ENCODE peak calls at places on chromosomes 7 and 10, in five cellular contexts. C is K562, N is Panc1, I is prostate gland, Y is spleen. U is an unnamed sample.
A peak's percentile ranks its signal among the peaks of the same experiment; 100 is the strongest.

GRCh38 chr10:128896964-128897363 is 570.1 kb upstream of the MGMT start:
- DNase-seq in C (no peak), N (no peak), I (no peak), Y (no peak), U (no peak)

GRCh38 chr10:32141018-32141807 is 85.0 kb upstream of the KIF5B start:
- DNase-seq in C (no peak), N (no peak), I (peak; percentile 52), Y (no peak), U (no peak)

GRCh38 chr7:20329389-20330175 is 1.1 kb upstream of the ITGB8 start:
- DNase-seq in C (peak; percentile 37), N (no peak), I (peak; percentile 72), Y (peak; percentile 74), U (peak; percentile 81)

GRCh38 chr10:78703581-78703980 is 365.2 kb upstream of the ZMIZ1 start:
- DNase-seq in C (no peak), N (no peak), I (no peak), Y (no peak), U (no peak)

GRCh38 chr10:58267713-58268453 is at the start of gene IPMK:
- DNase-seq in C (peak; percentile 84), N (peak; percentile 35), I (peak; percentile 91), Y (peak; percentile 99), U (peak; percentile 97)

GRCh38 chr10:47357131-47357582 is 9.0 kb downstream of the RBP3 start:
- DNase-seq in C (no peak), N (no peak), I (no peak), Y (no peak), U (no peak)

GRCh38 chr7:30743371-30744074 is 8.4 kb upstream of the INMT start:
- DNase-seq in C (peak; percentile 48), N (no peak), I (no peak), Y (no peak), U (no peak)

GRCh38 chr10:102552533-102552932 is 48.8 kb downstream of the SUFU start:
- DNase-seq in C (no peak), N (no peak), I (no peak), Y (no peak), U (no peak)

GRCh38 chr10:33190406-33190805 is 144.1 kb downstream of the NRP1 start:
- DNase-seq in C (no peak), N (no peak), I (no peak), Y (no peak), U (no peak)

GRCh38 chr10:122446668-122447410 is 7.6 kb upstream of the ARMS2 start:
- DNase-seq in C (no peak), N (no peak), I (no peak), Y (no peak), U (no peak)

GRCh38 chr7:46786221-46786951 is 795.5 kb downstream of the TNS3 start:
- DNase-seq in C (no peak), N (peak; percentile 74), I (peak; percentile 26), Y (no peak), U (no peak)

GRCh38 chr7:92830047-92830446 is 6.3 kb downstream of the CDK6 start:
- DNase-seq in C (no peak), N (no peak), I (peak; percentile 14), Y (no peak), U (no peak)

GRCh38 chr7:16583834-16584233 is 57.2 kb downstream of the LRRC72 start:
- DNase-seq in C (no peak), N (no peak), I (no peak), Y (no peak), U (no peak)

GRCh38 chr7:79949778-79950177 is 184.9 kb upstream of the GNAI1 start:
- DNase-seq in C (no peak), N (no peak), I (no peak), Y (no peak), U (no peak)

GRCh38 chr7:30147223-30147622 is 12.4 kb downstream of the MTURN start:
- DNase-seq in C (no peak), N (no peak), I (no peak), Y (no peak), U (no peak)

GRCh38 chr10:96672491-96673175 is 47.7 kb downstream of the PIK3AP1 start:
- DNase-seq in C (no peak), N (no peak), I (no peak), Y (no peak), U (no peak)

GRCh38 chr10:72310241-72310633 is 36.5 kb downstream of the DDIT4 start:
- DNase-seq in C (no peak), N (no peak), I (no peak), Y (peak; percentile 68), U (no peak)

GRCh38 chr7:135501402-135501801 is 8.5 kb downstream of the CNOT4 start:
- DNase-seq in C (no peak), N (no peak), I (no peak), Y (no peak), U (no peak)

GRCh38 chr7:155799514-155799913 is 12.7 kb downstream of the SHH start:
- DNase-seq in C (no peak), N (no peak), I (peak; percentile 61), Y (no peak), U (no peak)

GRCh38 chr10:51198170-51198569 is 123.9 kb downstream of the PRKG1 start:
- DNase-seq in C (no peak), N (no peak), I (no peak), Y (no peak), U (no peak)

GRCh38 chr10:24718031-24718855 is 5.4 kb downstream of the ARHGAP21 start:
- DNase-seq in C (no peak), N (no peak), I (no peak), Y (no peak), U (no peak)

GRCh38 chr10:62430881-62431280 is 56.7 kb downstream of the ZNF365 start:
- DNase-seq in C (no peak), N (no peak), I (no peak), Y (no peak), U (no peak)

GRCh38 chr10:133109736-133110532 is 22.2 kb downstream of the ADGRA1 start:
- DNase-seq in C (no peak), N (no peak), I (no peak), Y (peak; percentile 85), U (no peak)

GRCh38 chr7:100215895-100216294 is 3.9 kb upstream of the PVRIG start:
- DNase-seq in C (no peak), N (no peak), I (no peak), Y (peak; percentile 54), U (peak; percentile 85)

GRCh38 chr7:155789001-155789725 is 23.1 kb downstream of the SHH start:
- DNase-seq in C (no peak), N (no peak), I (no peak), Y (peak; percentile 69), U (peak; percentile 62)

GRCh38 chr7:16900212-16900768 is 18.5 kb upstream of the AGR3 start:
- DNase-seq in C (no peak), N (no peak), I (no peak), Y (no peak), U (no peak)

GRCh38 chr10:73586583-73586984 is 4.6 kb downstream of the USP54 start:
- DNase-seq in C (no peak), N (no peak), I (peak; percentile 69), Y (no peak), U (no peak)

GRCh38 chr7:43649755-43650274 is 66.9 kb downstream of the STK17A start:
- DNase-seq in C (no peak), N (no peak), I (no peak), Y (peak; percentile 89), U (no peak)

GRCh38 chr7:2819161-2819953 is 24.8 kb downstream of the GNA12 start:
- DNase-seq in C (no peak), N (no peak), I (no peak), Y (no peak), U (no peak)

GRCh38 chr7:51238981-51239495 is 77.6 kb downstream of the COBL start:
- DNase-seq in C (no peak), N (no peak), I (no peak), Y (no peak), U (no peak)

GRCh38 chr7:121447939-121448338 is 51.8 kb upstream of the FAM3C start:
- DNase-seq in C (no peak), N (no peak), I (no peak), Y (no peak), U (no peak)

GRCh38 chr7:49400891-49401550 is 372.4 kb upstream of the VWC2 start:
- DNase-seq in C (no peak), N (no peak), I (no peak), Y (no peak), U (no peak)

GRCh38 chr7:69651101-69651590 is 52.9 kb downstream of the AUTS2 start:
- DNase-seq in C (no peak), N (no peak), I (no peak), Y (no peak), U (no peak)

GRCh38 chr10:132163278-132163765 is 23.4 kb upstream of the DPYSL4 start:
- DNase-seq in C (peak; percentile 85), N (no peak), I (peak; percentile 48), Y (peak; percentile 73), U (no peak)

DNA sequence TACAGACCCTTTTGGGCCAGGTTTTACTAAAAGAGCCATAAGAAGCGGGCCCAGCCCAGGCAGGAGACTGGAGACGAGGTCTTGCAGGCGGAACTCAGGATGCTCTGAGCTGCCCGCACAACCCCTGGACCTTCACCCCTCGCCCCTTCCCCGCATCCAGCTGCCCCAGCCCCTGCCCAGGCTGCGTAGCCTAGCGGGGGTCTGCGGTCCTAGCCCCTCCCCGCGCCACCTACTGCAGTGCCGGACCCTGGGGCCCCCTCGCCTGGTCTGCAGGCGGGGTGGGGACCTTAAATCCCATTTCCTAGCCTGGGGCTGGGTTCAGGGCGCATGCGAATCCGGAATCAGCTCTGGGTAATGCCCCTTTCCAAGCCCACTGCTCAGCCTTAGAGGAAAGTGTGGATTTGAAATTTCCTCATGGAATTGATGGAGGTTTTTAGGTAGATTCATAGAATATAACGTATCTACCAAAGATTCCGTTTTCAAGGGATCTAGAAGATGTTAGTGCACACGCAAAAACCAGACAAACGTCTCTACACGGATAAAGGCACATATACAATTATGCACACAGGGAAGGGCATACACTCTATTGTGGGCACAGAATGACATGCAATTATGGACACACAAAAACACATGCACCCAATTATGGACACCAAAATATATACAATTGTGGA is 568 bp upstream of the HOXA3 start:
- DNase-seq in C (no peak), N (no peak), I (no peak), Y (peak; percentile 59), U (no peak)
- H3K27ac ChIP-seq in C (no peak overlapping the region), N (no peak overlapping the region), I (peak overlapping the region; percentile 85), Y (peak overlapping the region; percentile 63), U (peak overlapping the region; percentile 91)

GRCh38 chr10:17617031-17617911 is at the start of gene HACD1:
- DNase-seq in C (peak; percentile 93), N (no peak), I (peak; percentile 67), Y (peak; percentile 86), U (peak; percentile 87)
- TF ChIP-seq POLR2AphosphoS5 in C (no peak), N (peak; percentile 49), I (peak; percentile 37), Y (peak; percentile 49), U (peak; percentile 79)

GRCh38 chr7:141660259-141660658 is 41.7 kb downstream of the DENND11 start:
- DNase-seq in C (no peak), N (no peak), I (no peak), Y (no peak), U (no peak)
- H3K27ac ChIP-seq in C (no peak overlapping the region), N (no peak overlapping the region), I (no peak overlapping the region), Y (peak overlapping the region; percentile 59), U (no peak overlapping the region)

GRCh38 chr7:142347091-142347490 is 89.2 kb upstream of the PRSS58 start:
- DNase-seq in C (no peak), N (no peak), I (no peak), Y (no peak), U (no peak)
- TF ChIP-seq POLR2AphosphoS5 in C (no peak), N (no peak), I (no peak), Y (no peak), U (no peak)

GRCh38 chr10:6522230-6522629 is 57.8 kb downstream of the PRKCQ start:
- DNase-seq in C (no peak), N (no peak), I (no peak), Y (no peak), U (no peak)
- H3K27ac ChIP-seq in C (no peak overlapping the region), N (no peak overlapping the region), I (no peak overlapping the region), Y (no peak overlapping the region), U (no peak overlapping the region)

U was measured in sigmoid colon.